ENCODE peak calls at places on chromosome 7, in six cellular contexts. J is globus pallidus; H is stimulated activated CD8-positive, alpha-beta memory T cell treated with anti-CD3 and anti-CD28 coated beads, Interleukin-4, amount 100 ng/mL, for 24 hours; C is EH; K is WTC11; R is stimulated activated CD4-positive, alpha-beta T cell treated with anti-CD3 and anti-CD28 coated beads, Interleukin-15, amount 100 ng/mL, for 24 hours. Y is an unnamed sample.

GRCh38 chr7:20348408-20348807 is 17.7 kb downstream of the ITGB8 start:
- DNase-seq in J (no peak), H (no peak), K (no peak), R (no peak), C (no peak), Y (no peak)

GRCh38 chr7:84162584-84162983 is 32.0 kb downstream of the SEMA3A start:
- DNase-seq in C (no peak), J (no peak), H (no peak), K (no peak), R (no peak), Y (no peak)

GRCh38 chr7:2104107-2104710 is 128.5 kb downstream of the MAD1L1 start:
- DNase-seq in R (peak; percentile 88), H (peak; percentile 59), C (peak; percentile 92), J (peak; percentile 75), K (peak; percentile 90), Y (peak; percentile 42)

GRCh38 chr7:375491-375821 is 85.5 kb downstream of the FOXL3 start:
- DNase-seq in C (no peak), J (no peak), K (peak; percentile 9), H (no peak), R (no peak), Y (no peak)

GRCh38 chr7:115183431-115184057 is 261.6 kb downstream of the MDFIC start:
- DNase-seq in C (peak; percentile 13), H (no peak), J (no peak), K (no peak), R (no peak), Y (no peak)

GRCh38 chr7:3174515-3175318 is 126.3 kb upstream of the SDK1 start:
- DNase-seq in J (no peak), R (no peak), K (no peak), H (no peak), C (no peak), Y (no peak)

GRCh38 chr7:5667391-5667790 is 114.1 kb downstream of the RNF216 start:
- DNase-seq in H (no peak), C (no peak), K (no peak), J (no peak), R (no peak), Y (no peak)

GRCh38 chr7:139339025-139339424 is 2.1 kb upstream of the FMC1 start:
- DNase-seq in H (no peak), C (no peak), J (no peak), K (no peak), R (no peak), Y (no peak)

GRCh38 chr7:70238171-70238575 is 639.9 kb downstream of the AUTS2 start:
- DNase-seq in H (no peak), C (no peak), J (no peak), K (no peak), R (no peak), Y (no peak)

GRCh38 chr7:29265208-29265923 is 70.8 kb downstream of the CHN2 start:
- DNase-seq in K (no peak), R (peak; percentile 6), C (no peak), J (no peak), H (no peak), Y (no peak)

GRCh38 chr7:30154111-30154587 is 19.4 kb downstream of the MTURN start:
- DNase-seq in J (no peak), H (no peak), C (no peak), R (no peak), K (no peak), Y (no peak)

GRCh38 chr7:69204936-69205335 is 393.3 kb upstream of the AUTS2 start:
- DNase-seq in C (no peak), H (no peak), J (no peak), K (no peak), R (no peak), Y (no peak)

GRCh38 chr7:68969571-68969970 is 628.7 kb upstream of the AUTS2 start:
- DNase-seq in J (no peak), R (no peak), K (no peak), C (no peak), H (no peak), Y (no peak)

GRCh38 chr7:135023622-135024021 is 37.3 kb downstream of the AGBL3 start:
- DNase-seq in J (no peak), H (no peak), K (no peak), C (no peak), R (no peak), Y (no peak)

GRCh38 chr7:131011976-131012375 is 278.0 kb upstream of the KLF14 start:
- DNase-seq in J (no peak), R (no peak), H (no peak), C (peak; percentile 93), K (no peak), Y (no peak)

GRCh38 chr7:28955723-28956607 is 2.2 kb downstream of the TRIL start:
- DNase-seq in H (no peak), K (peak; percentile 86), C (peak; percentile 15), J (peak; percentile 28), R (peak; percentile 55), Y (peak; percentile 14)

GRCh38 chr7:1473864-1474512 is 14.7 kb upstream of the MICALL2 start:
- DNase-seq in J (peak; percentile 75), H (peak; percentile 78), C (peak; percentile 83), K (peak; percentile 94), R (peak; percentile 93), Y (peak; percentile 70)

GRCh38 chr7:52781250-52781649 is 254.2 kb upstream of the POM121L12 start:
- DNase-seq in J (no peak), H (no peak), K (no peak), R (no peak), C (no peak), Y (no peak)

GRCh38 chr7:33558961-33559710 is 346.2 kb upstream of the BMPER start:
- DNase-seq in C (no peak), H (no peak), J (no peak), R (no peak), K (no peak), Y (no peak)

GRCh38 chr7:11709240-11709639 is 122.8 kb downstream of the THSD7A start:
- DNase-seq in H (no peak), K (no peak), C (no peak), J (no peak), R (no peak), Y (no peak)

GRCh38 chr7:151491859-151492258 is 27.8 kb downstream of the RHEB start:
- DNase-seq in K (no peak), R (no peak), C (peak; percentile 95), J (no peak), H (no peak), Y (no peak)

GRCh38 chr7:44373418-44373740 is 48.0 kb upstream of the CAMK2B start:
- DNase-seq in K (no peak), H (no peak), C (no peak), J (no peak), R (no peak), Y (no peak)

GRCh38 chr7:140035400-140036223 is 27.1 kb downstream of the PARP12 start:
- DNase-seq in R (no peak), J (no peak), K (no peak), C (peak; percentile 90), H (no peak), Y (no peak)

GRCh38 chr7:158814637-158815036 is 14.7 kb downstream of the ESYT2 start:
- DNase-seq in C (no peak), R (peak; percentile 49), H (no peak), K (no peak), J (no peak), Y (no peak)

Y was measured in amygdala.